ENCODE peak calls at places on chromosomes 12 and 14, in five cellular contexts. N is A549, V is OCI-LY7, U is heart right ventricle, Y is mucosa of descending colon. I is an unnamed sample. For H3K9me3, the result is how much of the 10 kb centered on the place peaks cover.

GRCh38 chr12:47987411-47988072 is 16.7 kb downstream of the COL2A1 start:
- DNase-seq in N (no peak), V (no peak), U (no peak), Y (no peak), I (no peak)

GRCh38 chr14:69715725-69716482 is 51.0 kb upstream of the SRSF5 start:
- DNase-seq in N (no peak), V (no peak), U (peak), Y (peak), I (peak)

GRCh38 chr14:103213331-103213730 is 90.1 kb downstream of the TNFAIP2 start:
- DNase-seq in N (no peak), V (no peak), U (no peak), Y (no peak), I (no peak)

GRCh38 chr12:97142737-97143450 is 235.8 kb downstream of the NEDD1 start:
- DNase-seq in N (no peak), V (no peak), U (peak), Y (no peak), I (no peak)

GRCh38 chr12:3752096-3752709 is 706 bp downstream of the CRACR2A start:
- DNase-seq in N (no peak), V (peak), U (peak), Y (peak), I (peak)

GRCh38 chr14:61296707-61297502 is 15.8 kb upstream of the TMEM30B start:
- DNase-seq in N (peak), V (peak), U (no peak), Y (peak), I (no peak)

GRCh38 chr12:11015775-11016430 is 6.5 kb downstream of the TAS2R19 start:
- DNase-seq in N (peak), V (no peak), U (no peak), Y (peak), I (no peak)

GRCh38 chr12:68189766-68190700 is 30.5 kb upstream of the IFNG start:
- DNase-seq in N (no peak), V (no peak), U (no peak), Y (no peak), I (no peak)

GRCh38 chr12:30725739-30726138 is 29.0 kb downstream of the CAPRIN2 start:
- DNase-seq in N (peak), V (no peak), U (no peak), Y (no peak), I (no peak)

GRCh38 chr12:124655317-124656213 is 88.2 kb upstream of the NCOR2 start:
- DNase-seq in N (peak), V (no peak), U (peak), Y (peak), I (no peak)

GRCh38 chr12:108832730-108833354 is 24.5 kb downstream of the SSH1 start:
- DNase-seq in N (peak), V (no peak), U (no peak), Y (no peak), I (no peak)

GRCh38 chr12:76863005-76863670 is 15.7 kb downstream of the CSRP2 start:
- DNase-seq in N (no peak), V (no peak), U (no peak), Y (no peak), I (no peak)

GRCh38 chr12:6267007-6267721 is 43.3 kb upstream of the PLEKHG6 start:
- DNase-seq in N (no peak), V (peak), U (no peak), Y (no peak), I (no peak)

GRCh38 chr12:75705749-75706719 is 194.6 kb upstream of the KRR1 start:
- DNase-seq in N (peak), V (no peak), U (peak), Y (peak), I (no peak)

GRCh38 chr12:65878540-65878939 is 54.3 kb downstream of the HMGA2 start:
- DNase-seq in N (peak), V (no peak), U (no peak), Y (no peak), I (no peak)

GRCh38 chr12:96906849-96907664 is at the start of gene NEDD1:
- DNase-seq in N (peak), V (peak), U (peak), Y (peak), I (peak)

GRCh38 chr12:27332407-27333310 is at the start of gene BMAL2:
- DNase-seq in N (peak), V (peak), U (peak), Y (peak), I (peak)

GRCh38 chr14:95891742-95892141 is 15.1 kb downstream of the TUNAR start:
- DNase-seq in N (peak), V (no peak), U (no peak), Y (no peak), I (no peak)

GRCh38 chr12:109302358-109302757 is 6.7 kb downstream of the FOXN4 start:
- DNase-seq in N (peak), V (peak), U (no peak), Y (no peak), I (no peak)

GRCh38 chr12:133120385-133121191 is 9.5 kb downstream of the ZNF891 start:
- DNase-seq in N (peak), V (no peak), U (no peak), Y (no peak), I (no peak)

GRCh38 chr12:133130038-133130807 is at the start of the genes ZNF10 and ZNF891:
- DNase-seq in N (peak), V (peak), U (peak), Y (peak), I (peak)

GRCh38 chr12:133129368-133130037 is 571 bp downstream of the ZNF891 start:
- DNase-seq in N (no peak), V (peak), U (no peak), Y (no peak), I (peak)

DNA sequence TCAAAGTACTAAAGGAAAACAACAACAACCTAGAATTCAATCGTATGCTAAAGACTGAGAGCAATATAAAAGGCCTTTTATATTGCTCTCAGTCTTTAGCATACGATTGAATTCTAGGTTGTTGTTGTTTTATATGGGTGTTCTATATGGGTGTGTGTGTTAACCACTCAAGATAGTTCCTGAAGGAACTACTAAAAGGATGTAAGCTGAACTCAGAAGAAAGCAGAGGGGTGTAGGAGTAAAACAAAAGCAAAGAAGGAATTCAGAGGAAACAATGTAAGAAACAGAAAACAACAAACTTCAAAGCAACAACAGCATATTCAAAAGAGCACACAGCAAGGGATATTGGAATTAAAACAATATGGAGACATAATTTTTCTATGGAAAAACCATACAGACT is 5.4 kb downstream of the ZNF891 start:
- DNase-seq in N (no peak), V (no peak), U (no peak), Y (no peak), I (no peak)
- H3K9me3 ChIP-seq in N (half or more), V (half or more), U (half or more), Y (half or more), I (half or more)

GRCh38 chr14:37616853-37617252 is 21.4 kb downstream of the TTC6 start:
- DNase-seq in N (no peak), V (no peak), U (no peak), Y (no peak), I (no peak)
- H3K9me3 ChIP-seq in N (under half), V (under half), U (half or more), Y (under half), I (under half)

DNA sequence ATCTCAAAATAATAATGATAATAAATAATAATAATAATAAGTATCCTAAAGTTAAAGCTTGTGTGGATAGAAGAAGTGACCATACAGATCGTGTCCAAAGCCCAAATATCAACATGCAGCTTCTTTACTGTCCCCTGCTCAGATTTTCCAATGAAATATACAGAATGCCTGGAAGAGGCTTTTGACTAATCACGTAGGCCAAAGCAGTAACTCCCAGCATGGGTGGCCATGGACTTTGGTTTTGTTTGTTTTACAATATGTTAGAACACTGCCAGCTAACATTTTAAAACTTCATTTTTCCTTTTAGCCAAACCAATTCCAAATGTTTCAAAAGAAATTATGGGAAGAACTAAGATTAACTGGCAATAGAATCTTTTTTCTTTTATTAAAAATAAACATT is 400.0 kb upstream of the FLRT2 start:
- DNase-seq in N (no peak), V (no peak), U (no peak), Y (no peak), I (no peak)
- H3K9me3 ChIP-seq in N (under half), V (under half), U (under half), Y (under half), I (under half)

GRCh38 chr12:81500788-81501187 is 258.4 kb downstream of the PPFIA2 start:
- DNase-seq in N (no peak), V (no peak), U (no peak), Y (no peak), I (no peak)
- H3K9me3 ChIP-seq in N (under half), V (under half), U (under half), Y (under half), I (under half)

GRCh38 chr12:132967736-132968135 is 11.6 kb upstream of the ZNF605 start:
- DNase-seq in N (no peak), V (no peak), U (no peak), Y (no peak), I (no peak)
- H3K9me3 ChIP-seq in N (half or more), V (under half), U (under half), Y (half or more), I (half or more)

DNA sequence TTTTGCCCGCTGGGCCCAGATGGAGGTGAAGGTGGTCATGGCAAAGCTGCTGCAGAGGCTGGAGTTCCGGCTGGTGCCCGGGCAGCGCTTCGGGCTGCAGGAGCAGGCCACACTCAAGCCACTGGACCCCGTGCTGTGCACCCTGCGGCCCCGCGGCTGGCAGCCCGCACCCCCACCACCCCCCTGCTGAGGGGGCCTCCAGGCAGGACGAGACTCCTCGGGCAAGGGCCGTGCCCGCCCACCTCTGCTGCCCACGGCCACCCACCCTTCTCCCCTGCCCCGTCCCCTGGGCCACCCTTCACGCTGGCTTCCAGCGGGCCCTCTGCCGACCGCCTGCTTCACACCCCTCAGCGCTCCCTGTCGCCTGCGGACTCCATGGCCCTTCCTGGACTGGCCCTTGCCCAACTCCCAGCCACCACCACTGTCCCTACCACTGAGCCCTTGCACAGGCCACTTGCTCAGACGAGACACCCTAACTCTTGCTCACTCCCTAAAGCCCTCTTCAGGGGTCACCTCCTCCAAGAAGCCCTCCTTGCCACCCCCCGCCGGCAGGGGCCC is 42.5 kb downstream of the CYP46A1 start:
- DNase-seq in N (no peak), V (no peak), U (no peak), Y (no peak), I (peak)
- H3K9me3 ChIP-seq in N (under half), V (under half), U (under half), Y (under half), I (under half)

DNA sequence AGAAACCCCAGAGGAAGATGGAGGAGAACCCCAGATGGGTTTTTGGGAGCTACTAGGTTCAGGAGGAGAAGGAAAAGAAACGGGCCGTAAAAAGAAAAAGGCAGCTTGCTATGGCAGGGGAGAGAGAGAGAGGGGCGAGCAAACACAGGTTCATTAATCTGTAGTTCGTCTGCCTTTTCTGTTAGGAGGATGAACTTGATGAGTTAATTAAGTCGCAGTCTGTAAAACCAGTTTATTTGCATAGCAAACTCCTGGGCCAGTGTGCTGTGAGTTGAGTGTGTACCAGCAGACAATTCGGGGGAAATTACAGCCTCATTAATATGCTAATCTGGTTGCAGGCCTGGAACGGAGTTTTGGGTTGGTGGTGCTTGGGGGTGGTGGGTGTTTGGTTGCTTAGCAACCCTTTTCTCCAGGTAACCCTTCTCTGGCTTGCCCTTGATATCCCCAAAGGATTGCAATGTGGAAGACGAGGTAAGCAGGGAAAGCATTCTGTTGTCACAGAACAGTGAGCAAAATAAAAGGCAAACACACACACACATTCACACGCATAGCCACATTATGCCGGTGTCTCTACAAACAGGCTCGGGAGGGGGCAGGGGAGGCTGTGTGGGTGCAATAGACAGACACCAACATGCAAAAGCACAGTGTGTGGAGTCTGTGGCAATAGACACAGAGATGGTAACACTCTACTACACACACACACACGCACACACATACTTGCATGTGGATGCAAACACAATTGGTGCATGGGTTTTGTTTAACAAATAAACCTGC is 29.2 kb upstream of the LHX5 start:
- DNase-seq in N (no peak), V (peak), U (no peak), Y (no peak), I (no peak)
- H3K9me3 ChIP-seq in N (under half), V (under half), U (under half), Y (under half), I (under half)

GRCh38 chr12:56862264-56862663 is 71.9 kb downstream of the SDR9C7 start:
- DNase-seq in N (no peak), V (no peak), U (no peak), Y (no peak), I (no peak)

GRCh38 chr12:56864318-56864717 is 69.9 kb downstream of the SDR9C7 start:
- DNase-seq in N (no peak), V (peak), U (no peak), Y (no peak), I (no peak)

GRCh38 chr12:56866493-56866892 is 67.7 kb downstream of the SDR9C7 start:
- DNase-seq in N (no peak), V (no peak), U (no peak), Y (no peak), I (no peak)

GRCh38 chr12:56867216-56867615 is 67.0 kb downstream of the SDR9C7 start:
- DNase-seq in N (no peak), V (peak), U (no peak), Y (no peak), I (no peak)

DNA sequence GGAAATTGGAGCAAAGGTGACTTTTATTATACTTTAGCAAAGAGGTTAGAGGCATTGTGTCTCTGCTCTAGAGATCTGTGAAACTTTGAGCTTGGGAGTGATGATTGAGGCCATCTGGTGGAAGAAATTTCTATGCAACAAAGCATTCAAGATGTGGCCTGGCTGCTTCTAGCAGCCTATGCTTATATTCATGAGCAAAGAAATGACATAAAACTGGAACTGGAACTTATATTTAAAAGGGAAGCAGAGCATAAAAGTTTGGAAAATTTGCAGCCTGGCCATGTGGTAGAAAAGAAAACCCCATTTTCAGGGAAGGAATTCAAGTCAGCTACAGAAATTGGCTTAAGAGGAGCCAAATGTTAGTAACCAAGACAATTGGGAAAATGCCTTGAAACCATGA is 70.4 kb downstream of the SDR9C7 start:
- DNase-seq in N (peak), V (peak), U (no peak), Y (no peak), I (no peak)
- H3K9me3 ChIP-seq in N (half or more), V (half or more), U (half or more), Y (half or more), I (half or more)